ENCODE peak calls at places on chromosomes 7 and 10, in nine cellular contexts. F is GM10248, Q is adipocyte, G is myocyte, P is GM04504, N is vagina, L is fibroblast of the aortic adventitia, S is HCT116, Z is Daoy. I is an unnamed sample.

GRCh38 chr7:47358944-47359588 is 222.8 kb downstream of the TNS3 start:
- DNase-seq in G (no peak), Q (no peak), F (no peak), S (no peak), P (no peak), L (no peak), Z (peak), N (no peak), I (no peak)

GRCh38 chr10:45308707-45309106 is 6.7 kb downstream of the OR13A1 start:
- DNase-seq in P (no peak), L (no peak), N (no peak), G (peak), S (peak), Z (no peak), F (no peak), Q (no peak), I (no peak)

GRCh38 chr10:124701435-124701834 is 42.7 kb downstream of the FAM53B start:
- DNase-seq in P (no peak), N (no peak), F (no peak), Q (no peak), L (peak), Z (no peak), G (peak), S (no peak), I (no peak)

GRCh38 chr7:106313456-106313891 is 28.7 kb upstream of the NAMPT start:
- DNase-seq in F (no peak), N (no peak), L (peak), G (peak), Z (peak), Q (peak), P (peak), S (no peak), I (peak)

GRCh38 chr10:1240341-1240775 is 184.2 kb downstream of the WDR37 start:
- DNase-seq in L (no peak), F (no peak), Q (no peak), S (no peak), N (no peak), Z (peak), P (no peak), G (peak), I (no peak)

GRCh38 chr7:151382079-151382885 is 27.6 kb downstream of the WDR86 start:
- DNase-seq in S (no peak), Z (no peak), G (no peak), L (no peak), P (no peak), N (no peak), Q (no peak), F (no peak), I (no peak)

GRCh38 chr10:71233491-71233892 is 21.1 kb downstream of the UNC5B start:
- DNase-seq in S (no peak), Z (no peak), F (no peak), Q (no peak), P (no peak), L (no peak), N (no peak), G (no peak), I (no peak)

GRCh38 chr10:60042262-60042661 is 135.9 kb upstream of the CCDC6 start:
- DNase-seq in Q (no peak), G (no peak), N (no peak), P (no peak), Z (no peak), L (no peak), S (no peak), F (no peak), I (no peak)

GRCh38 chr7:158649279-158649678 is 55.3 kb downstream of the NCAPG2 start:
- DNase-seq in N (no peak), Q (peak), P (peak), L (peak), F (no peak), Z (peak), G (peak), S (no peak), I (peak)

I was measured in HFF-Myc.